ENCODE peak calls at places on chromosomes 12 and 14, in four cellular contexts. U is heart right ventricle, Z is heart left ventricle, A is psoas muscle. E is an unnamed sample. For H3K4me1, the result is how much of the 10 kb centered on the place peaks cover.

GRCh38 chr12:31773867-31774266 is 45.0 kb upstream of the AMN1 start:
- ATAC-seq in U (no peak), Z (no peak), A (no peak), E (no peak)

GRCh38 chr14:59314953-59315599 is 126.6 kb downstream of the DAAM1 start:
- ATAC-seq in U (no peak), Z (no peak), A (no peak), E (no peak)

GRCh38 chr14:55336161-55336560 is 64.9 kb downstream of the FBXO34 start:
- ATAC-seq in U (no peak), Z (no peak), A (no peak), E (no peak)

GRCh38 chr12:57451233-57451778 is 3.8 kb upstream of the INHBE start:
- ATAC-seq in U (no peak), Z (no peak), A (no peak), E (no peak)

GRCh38 chr12:40587416-40587815 is 104.8 kb upstream of the CNTN1 start:
- ATAC-seq in U (no peak), Z (no peak), A (no peak), E (no peak)

GRCh38 chr12:90908465-90908864 is 46.5 kb downstream of the CCER1 start:
- ATAC-seq in U (no peak), Z (no peak), A (no peak), E (peak)

GRCh38 chr14:93113678-93114067 is 2.1 kb downstream of the ITPK1 start:
- ATAC-seq in U (no peak), Z (no peak), A (no peak), E (no peak)

GRCh38 chr12:19443585-19443984 is 4.3 kb downstream of the AEBP2 start:
- ATAC-seq in U (no peak), Z (no peak), A (no peak), E (no peak)

GRCh38 chr12:122243965-122244364 is 18.1 kb upstream of the DIABLO start:
- ATAC-seq in U (no peak), Z (no peak), A (no peak), E (no peak)

GRCh38 chr14:104975481-104976197 is 2.5 kb downstream of the AHNAK2 start:
- ATAC-seq in U (no peak), Z (no peak), A (no peak), E (no peak)

GRCh38 chr14:35414365-35414764 is 9.8 kb upstream of the NFKBIA start:
- ATAC-seq in U (peak), Z (peak), A (no peak), E (no peak)

GRCh38 chr14:99737451-99737951 is 53.4 kb downstream of the CYP46A1 start:
- ATAC-seq in U (peak), Z (peak), A (peak), E (peak)

GRCh38 chr12:125099407-125099779 is 34.2 kb downstream of the AACS start:
- ATAC-seq in U (no peak), Z (no peak), A (no peak), E (no peak)

GRCh38 chr14:24365600-24366374 is 2.2 kb upstream of the NFATC4 start:
- ATAC-seq in U (peak), Z (peak), A (peak), E (peak)

GRCh38 chr12:58479403-58479802 is 440.9 kb downstream of the LRIG3 start:
- ATAC-seq in U (no peak), Z (no peak), A (no peak), E (no peak)

GRCh38 chr14:51844482-51844881 is 15.9 kb upstream of the GNG2 start:
- ATAC-seq in U (no peak), Z (no peak), A (no peak), E (no peak)

GRCh38 chr14:92659765-92660561 is 88.5 kb downstream of the LGMN start:
- ATAC-seq in U (peak), Z (peak), A (peak), E (peak)

GRCh38 chr12:40031965-40032364 is 73.9 kb downstream of the SLC2A13 start:
- ATAC-seq in U (peak), Z (no peak), A (no peak), E (no peak)

GRCh38 chr12:113732916-113733315 is 233.2 kb downstream of the RBM19 start:
- ATAC-seq in U (no peak), Z (no peak), A (no peak), E (no peak)

GRCh38 chr12:6646276-6647082 is 753 bp downstream of the ACRBP start:
- ATAC-seq in U (peak), Z (no peak), A (peak), E (peak)

GRCh38 chr12:128367961-128368360 is 101.0 kb downstream of the TMEM132C start:
- ATAC-seq in U (no peak), Z (no peak), A (no peak), E (no peak)

GRCh38 chr14:55054098-55054497 is 2.7 kb downstream of the MAPK1IP1L start:
- ATAC-seq in U (no peak), Z (no peak), A (no peak), E (no peak)

GRCh38 chr12:114668151-114668891 is 15.7 kb downstream of the TBX3 start:
- ATAC-seq in U (peak), Z (peak), A (peak), E (peak)

GRCh38 chr12:54214553-54215374 is 26.0 kb upstream of the SMUG1 start:
- ATAC-seq in U (peak), Z (peak), A (peak), E (peak)

GRCh38 chr12:105843989-105844768 is 294.6 kb downstream of the NUAK1 start:
- ATAC-seq in U (no peak), Z (no peak), A (peak), E (peak)

GRCh38 chr12:129102233-129102632 is 249.0 kb downstream of the GLT1D1 start:
- ATAC-seq in U (no peak), Z (no peak), A (no peak), E (no peak)

GRCh38 chr12:24534632-24535031 is 414.3 kb downstream of the BCAT1 start:
- ATAC-seq in U (peak), Z (peak), A (no peak), E (no peak)

GRCh38 chr12:24535334-24536019 is 413.4 kb downstream of the BCAT1 start:
- ATAC-seq in U (no peak), Z (no peak), A (no peak), E (no peak)

GRCh38 chr12:24533953-24534352 is 414.9 kb downstream of the BCAT1 start:
- ATAC-seq in U (no peak), Z (no peak), A (no peak), E (no peak)

GRCh38 chr12:24527102-24527501 is 421.8 kb downstream of the BCAT1 start:
- ATAC-seq in U (no peak), Z (no peak), A (no peak), E (no peak)

GRCh38 chr12:24530689-24531088 is 418.2 kb downstream of the BCAT1 start:
- ATAC-seq in U (no peak), Z (peak), A (no peak), E (peak)
- H3K4me3 ChIP-seq in U (no peak), Z (no peak), A (no peak), E (no peak)

GRCh38 chr14:89603938-89604480 is 187.0 kb upstream of the FOXN3 start:
- ATAC-seq in U (no peak), Z (no peak), A (no peak), E (no peak)

GRCh38 chr14:89600029-89600428 is 183.0 kb upstream of the FOXN3 start:
- ATAC-seq in U (no peak), Z (no peak), A (no peak), E (no peak)

GRCh38 chr14:89592961-89593360 is 175.9 kb upstream of the FOXN3 start:
- ATAC-seq in U (no peak), Z (no peak), A (no peak), E (no peak)

GRCh38 chr14:89600950-89601826 is 184.2 kb upstream of the FOXN3 start:
- ATAC-seq in U (peak), Z (peak), A (peak), E (no peak)

DNA sequence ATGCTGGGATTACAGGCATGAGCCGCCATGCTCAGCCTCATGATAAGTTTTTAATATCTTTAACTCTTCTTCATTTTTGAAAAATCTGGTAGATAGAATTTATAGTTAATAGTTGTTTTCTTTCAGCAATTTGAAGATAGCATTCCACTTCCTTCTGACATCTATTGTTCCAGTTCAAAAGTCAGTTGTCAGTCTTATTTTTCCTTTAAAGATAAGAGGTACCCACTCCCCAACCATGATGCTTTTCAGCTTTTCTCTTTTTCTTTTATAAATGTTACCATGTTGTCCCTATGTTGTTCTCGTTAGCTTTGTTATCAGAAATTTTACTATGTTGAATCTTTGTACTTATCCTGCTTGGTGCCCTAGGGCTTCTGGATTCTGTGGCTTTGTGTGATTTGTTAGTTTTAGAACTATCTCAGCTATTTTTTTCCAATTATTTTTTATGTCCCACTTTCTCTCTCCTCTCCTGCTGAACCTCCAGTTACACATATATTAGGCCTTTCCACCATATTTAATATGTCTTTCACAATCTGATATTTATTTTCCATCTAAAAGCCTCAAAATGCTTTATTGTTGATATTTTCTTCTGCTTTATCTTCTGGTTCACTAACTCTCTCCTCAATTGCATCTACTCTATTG is 181.6 kb upstream of the FOXN3 start:
- ATAC-seq in U (no peak), Z (no peak), A (no peak), E (no peak)
- H3K4me1 ChIP-seq in U (under half), Z (under half), A (under half), E (under half)

GRCh38 chr12:100138048-100138907 is 4.4 kb downstream of the BLTP3B start:
- ATAC-seq in U (no peak), Z (no peak), A (peak), E (no peak)
- TF ChIP-seq CTCF in U (peak), Z (no peak), A (peak), E (no peak)

GRCh38 chr12:98519257-98519907 is 4.0 kb downstream of the TMPO start:
- ATAC-seq in U (no peak), Z (no peak), A (no peak), E (no peak)
- H3K4me3 ChIP-seq in U (no peak), Z (no peak), A (no peak), E (no peak)

DNA sequence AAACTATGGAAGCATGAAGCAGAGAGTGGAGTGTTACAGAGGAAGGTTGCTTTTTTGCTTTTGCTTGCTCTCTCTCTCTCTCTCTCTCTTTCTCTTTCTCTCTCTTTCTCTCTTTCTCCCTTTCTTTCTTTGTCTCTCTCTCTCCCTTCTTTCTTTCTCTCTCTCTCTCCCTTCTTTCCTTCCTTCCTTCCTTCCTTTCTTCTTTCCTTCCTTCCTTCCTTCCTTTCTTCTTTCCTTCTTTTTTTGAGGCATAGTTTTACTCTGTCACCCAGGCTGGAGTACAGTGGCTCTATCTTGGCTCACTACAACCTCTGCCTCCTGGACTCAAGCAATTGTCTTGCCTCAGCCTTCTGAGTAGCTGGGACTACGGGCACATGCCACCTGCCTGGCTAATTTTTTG is 7.6 kb downstream of the ARHGDIB start:
- ATAC-seq in U (no peak), Z (no peak), A (no peak), E (no peak)
- H3K4me1 ChIP-seq in U (half or more), Z (under half), A (under half), E (under half)

GRCh38 chr12:49296836-49297694 is 2.1 kb downstream of the PRPH start:
- ATAC-seq in U (no peak), Z (no peak), A (peak), E (no peak)

GRCh38 chr12:49296034-49296835 is 1.3 kb downstream of the PRPH start:
- ATAC-seq in U (no peak), Z (peak), A (peak), E (no peak)

GRCh38 chr12:49294804-49295086 is 202 bp upstream of the PRPH start:
- ATAC-seq in U (no peak), Z (no peak), A (no peak), E (no peak)

GRCh38 chr12:49294086-49294803 is 702 bp upstream of the PRPH start:
- ATAC-seq in U (no peak), Z (no peak), A (no peak), E (no peak)

GRCh38 chr12:49295087-49296001 is at the start of gene PRPH:
- ATAC-seq in U (no peak), Z (peak), A (no peak), E (no peak)
- TF ChIP-seq CTCF in U (no peak), Z (no peak), A (no peak), E (no peak)

DNA sequence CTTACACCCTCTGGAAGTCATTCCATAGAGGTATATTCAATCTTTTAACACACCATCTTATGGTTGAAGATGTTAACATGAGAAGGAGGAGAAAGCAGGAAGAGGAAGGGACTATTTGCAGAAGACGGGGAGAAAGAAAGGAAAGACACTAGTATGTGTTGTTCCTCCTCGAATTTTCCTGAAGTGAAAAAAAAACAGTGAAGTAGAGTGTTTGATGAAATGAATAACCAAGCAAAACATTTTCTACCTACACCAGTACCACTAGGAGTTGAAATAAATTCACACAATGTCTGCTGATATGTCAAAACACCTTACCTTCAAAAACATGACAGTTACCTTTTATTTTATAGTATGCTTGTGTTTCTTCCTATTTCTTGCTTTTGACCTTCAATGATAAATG is 1.4 kb upstream of the CNOT2 start:
- ATAC-seq in U (no peak), Z (no peak), A (no peak), E (no peak)
- H3K4me3 ChIP-seq in U (peak), Z (no peak), A (peak), E (peak)

DNA sequence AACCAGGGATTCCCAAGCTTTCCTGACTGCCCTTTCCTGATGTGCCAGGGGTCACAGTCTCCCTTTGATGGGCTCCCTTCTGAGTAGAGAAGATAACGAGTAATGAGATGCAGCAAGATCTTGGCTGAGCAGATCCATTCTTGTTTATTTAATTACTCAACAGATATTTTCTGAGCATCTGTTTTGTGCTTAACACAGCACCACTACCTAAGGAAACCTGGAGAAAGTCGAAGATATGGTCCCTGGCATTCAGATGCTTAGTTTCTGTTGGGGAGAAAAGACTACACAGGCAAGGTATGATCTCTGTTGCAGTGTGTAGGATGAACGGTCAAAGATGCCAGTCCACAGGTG is 3.9 kb downstream of the AJUBA start:
- ATAC-seq in U (no peak), Z (no peak), A (no peak), E (no peak)
- H3K4me1 ChIP-seq in U (under half), Z (under half), A (under half), E (half or more)

DNA sequence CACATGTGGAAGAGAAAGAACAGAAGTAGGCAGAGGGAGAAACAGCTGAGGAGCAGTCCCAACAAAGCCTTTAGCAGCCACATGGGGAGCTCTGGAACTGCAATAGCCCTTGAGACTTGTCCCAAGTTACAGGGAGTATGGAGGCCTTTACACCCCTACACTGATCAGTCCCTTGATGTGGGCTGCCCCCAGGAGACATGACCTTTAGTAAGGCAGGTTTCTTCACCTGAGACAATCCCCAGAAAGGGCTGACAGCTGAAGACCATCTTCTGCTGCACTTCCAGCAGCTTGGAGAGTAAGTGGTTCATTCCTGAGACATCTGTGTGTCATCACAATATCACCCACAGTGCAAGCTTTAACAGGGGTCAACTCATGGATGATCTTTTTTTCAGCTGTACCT is 8.6 kb upstream of the SNAPC1 start:
- ATAC-seq in U (no peak), Z (no peak), A (no peak), E (no peak)
- TF ChIP-seq CTCF in U (no peak), Z (no peak), A (no peak), E (no peak)

GRCh38 chr12:121196902-121197301 is 13.0 kb upstream of the P2RX4 start:
- ATAC-seq in U (peak), Z (peak), A (no peak), E (peak)
- H3K4me3 ChIP-seq in U (no peak), Z (no peak), A (no peak), E (no peak)

E was measured in gastroesophageal sphincter.